ENCODE peak calls at places on chromosomes 11 and 22, in nine cellular contexts. One of them, this sample, is unnamed.
A peak's percentile ranks its signal among the peaks of the same experiment; 100 is the strongest.

GRCh38 chr11:61488651-61489291 is 19.8 kb upstream of the LRRC10B start:
- DNase-seq in lung: no peak
- DNase-seq in fibroblast of pulmonary artery: peak; percentile 34
- DNase-seq in heart right ventricle: peak; percentile 80
- DNase-seq in retinal pigment epithelial cell: peak; percentile 41
- DNase-seq in transverse colon: peak; percentile 77
- DNase-seq in gastrocnemius medialis: peak; percentile 31
- DNase-seq in astrocyte of the cerebellum: no peak
- DNase-seq in WERI-Rb-1: peak; percentile 83
- DNase-seq in this sample: peak; percentile 33

GRCh38 chr11:119185916-119186634 is 800 bp downstream of the NHERF4 start:
- DNase-seq in lung: no peak
- DNase-seq in fibroblast of pulmonary artery: no peak
- DNase-seq in heart right ventricle: no peak
- DNase-seq in retinal pigment epithelial cell: no peak
- DNase-seq in transverse colon: no peak
- DNase-seq in gastrocnemius medialis: no peak
- DNase-seq in astrocyte of the cerebellum: no peak
- DNase-seq in WERI-Rb-1: no peak
- DNase-seq in this sample: no peak

GRCh38 chr11:540583-541432 is 3.5 kb downstream of the LRRC56 start:
- DNase-seq in lung: no peak
- DNase-seq in fibroblast of pulmonary artery: no peak
- DNase-seq in heart right ventricle: peak; percentile 7
- DNase-seq in retinal pigment epithelial cell: no peak
- DNase-seq in transverse colon: no peak
- DNase-seq in gastrocnemius medialis: no peak
- DNase-seq in astrocyte of the cerebellum: no peak
- DNase-seq in WERI-Rb-1: no peak
- DNase-seq in this sample: no peak

GRCh38 chr11:108561535-108561991 is 32.0 kb downstream of the EXPH5 start:
- DNase-seq in lung: no peak
- DNase-seq in fibroblast of pulmonary artery: peak; percentile 32
- DNase-seq in heart right ventricle: no peak
- DNase-seq in retinal pigment epithelial cell: peak; percentile 73
- DNase-seq in transverse colon: no peak
- DNase-seq in gastrocnemius medialis: no peak
- DNase-seq in astrocyte of the cerebellum: peak; percentile 29
- DNase-seq in WERI-Rb-1: no peak
- DNase-seq in this sample: no peak

GRCh38 chr22:19038728-19039447 is 83.3 kb downstream of the DGCR2 start:
- DNase-seq in lung: no peak
- DNase-seq in fibroblast of pulmonary artery: no peak
- DNase-seq in heart right ventricle: no peak
- DNase-seq in retinal pigment epithelial cell: no peak
- DNase-seq in transverse colon: no peak
- DNase-seq in gastrocnemius medialis: no peak
- DNase-seq in astrocyte of the cerebellum: no peak
- DNase-seq in WERI-Rb-1: no peak
- DNase-seq in this sample: no peak

GRCh38 chr11:60377737-60378136 is 595 bp upstream of the MS4A7 start:
- DNase-seq in lung: peak; percentile 36
- DNase-seq in fibroblast of pulmonary artery: no peak
- DNase-seq in heart right ventricle: no peak
- DNase-seq in retinal pigment epithelial cell: no peak
- DNase-seq in transverse colon: peak; percentile 49
- DNase-seq in gastrocnemius medialis: peak; percentile 25
- DNase-seq in astrocyte of the cerebellum: no peak
- DNase-seq in WERI-Rb-1: no peak
- DNase-seq in this sample: no peak

GRCh38 chr11:2507945-2508749 is 63.3 kb downstream of the KCNQ1 start:
- DNase-seq in lung: peak; percentile 17
- DNase-seq in fibroblast of pulmonary artery: no peak
- DNase-seq in heart right ventricle: no peak
- DNase-seq in retinal pigment epithelial cell: no peak
- DNase-seq in transverse colon: peak; percentile 3
- DNase-seq in gastrocnemius medialis: no peak
- DNase-seq in astrocyte of the cerebellum: no peak
- DNase-seq in WERI-Rb-1: no peak
- DNase-seq in this sample: no peak

GRCh38 chr11:66293777-66294625 is 2.3 kb downstream of the TMEM151A start:
- DNase-seq in lung: no peak
- DNase-seq in fibroblast of pulmonary artery: no peak
- DNase-seq in heart right ventricle: no peak
- DNase-seq in retinal pigment epithelial cell: no peak
- DNase-seq in transverse colon: no peak
- DNase-seq in gastrocnemius medialis: no peak
- DNase-seq in astrocyte of the cerebellum: no peak
- DNase-seq in WERI-Rb-1: no peak
- DNase-seq in this sample: no peak

GRCh38 chr22:41487037-41487963 is 18.4 kb downstream of the ACO2 start:
- DNase-seq in lung: no peak
- DNase-seq in fibroblast of pulmonary artery: no peak
- DNase-seq in heart right ventricle: no peak
- DNase-seq in retinal pigment epithelial cell: peak; percentile 59
- DNase-seq in transverse colon: no peak
- DNase-seq in gastrocnemius medialis: peak; percentile 42
- DNase-seq in astrocyte of the cerebellum: no peak
- DNase-seq in WERI-Rb-1: peak; percentile 58
- DNase-seq in this sample: no peak

GRCh38 chr22:21970037-21970799 is 12.4 kb downstream of the TOP3B start:
- DNase-seq in lung: no peak
- DNase-seq in fibroblast of pulmonary artery: no peak
- DNase-seq in heart right ventricle: no peak
- DNase-seq in retinal pigment epithelial cell: no peak
- DNase-seq in transverse colon: no peak
- DNase-seq in gastrocnemius medialis: no peak
- DNase-seq in astrocyte of the cerebellum: no peak
- DNase-seq in WERI-Rb-1: no peak
- DNase-seq in this sample: no peak

GRCh38 chr11:60924110-60924905 is at the start of gene TMEM132A:
- DNase-seq in lung: peak; percentile 48
- DNase-seq in fibroblast of pulmonary artery: peak; percentile 72
- DNase-seq in heart right ventricle: peak; percentile 75
- DNase-seq in retinal pigment epithelial cell: no peak
- DNase-seq in transverse colon: peak; percentile 74
- DNase-seq in gastrocnemius medialis: no peak
- DNase-seq in astrocyte of the cerebellum: no peak
- DNase-seq in WERI-Rb-1: peak; percentile 90
- DNase-seq in this sample: no peak

GRCh38 chr11:117188620-117189081 is 10.1 kb downstream of the SIDT2 start:
- DNase-seq in lung: no peak
- DNase-seq in fibroblast of pulmonary artery: no peak
- DNase-seq in heart right ventricle: no peak
- DNase-seq in retinal pigment epithelial cell: no peak
- DNase-seq in transverse colon: no peak
- DNase-seq in gastrocnemius medialis: no peak
- DNase-seq in astrocyte of the cerebellum: no peak
- DNase-seq in WERI-Rb-1: no peak
- DNase-seq in this sample: no peak

GRCh38 chr11:100890779-100891178 is 203.7 kb downstream of the ARHGAP42 start:
- DNase-seq in lung: no peak
- DNase-seq in fibroblast of pulmonary artery: peak; percentile 78
- DNase-seq in heart right ventricle: no peak
- DNase-seq in retinal pigment epithelial cell: no peak
- DNase-seq in transverse colon: no peak
- DNase-seq in gastrocnemius medialis: no peak
- DNase-seq in astrocyte of the cerebellum: peak; percentile 99
- DNase-seq in WERI-Rb-1: no peak
- DNase-seq in this sample: peak; percentile 39

DNA sequence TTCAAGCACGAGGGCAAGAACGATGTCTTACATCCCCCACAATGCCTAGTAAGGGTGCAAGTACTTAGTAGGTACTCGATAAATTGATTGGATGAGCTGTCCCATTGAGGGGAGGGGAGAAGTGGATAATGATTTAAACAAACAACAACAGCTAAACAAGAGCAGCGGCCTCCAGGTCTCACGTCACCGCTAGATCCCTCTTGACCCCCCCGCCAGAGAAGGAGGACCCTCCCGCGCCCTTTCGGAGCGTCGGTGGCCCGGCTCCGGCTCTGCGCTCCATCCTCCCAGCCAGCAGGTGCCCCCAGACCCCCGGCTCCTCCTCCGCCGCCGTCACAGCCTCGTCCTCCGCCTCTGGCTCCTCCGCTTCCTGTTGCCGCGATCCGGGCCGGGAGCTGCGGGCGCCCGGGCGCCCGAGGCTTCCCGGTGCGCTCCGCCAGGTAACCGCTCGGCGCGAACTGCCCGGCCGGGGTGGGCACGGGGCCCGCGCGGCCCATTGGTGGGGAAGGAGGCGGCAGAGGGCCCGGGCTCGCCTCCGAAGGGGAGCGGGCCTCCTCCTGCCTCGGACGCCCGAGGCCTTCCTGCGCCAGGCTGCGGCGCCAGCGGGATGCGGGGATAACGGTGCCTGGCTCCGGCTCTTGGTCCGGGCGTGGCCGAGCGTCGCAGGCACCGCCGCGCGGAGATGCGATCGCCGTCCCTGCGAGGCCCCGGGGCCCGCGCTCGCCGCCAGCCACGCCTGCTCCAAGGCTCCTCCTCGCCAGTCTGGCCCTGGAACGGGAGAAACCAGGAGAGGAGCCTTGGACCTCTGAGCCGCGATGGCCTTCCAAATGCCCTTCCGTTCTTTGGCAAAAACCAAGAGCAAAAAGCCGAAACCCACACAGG is at the start of gene TLCD5:
- DNase-seq in lung: no peak
- DNase-seq in fibroblast of pulmonary artery: peak; percentile 67
- DNase-seq in heart right ventricle: peak; percentile 72
- DNase-seq in retinal pigment epithelial cell: no peak
- DNase-seq in transverse colon: peak; percentile 36
- DNase-seq in gastrocnemius medialis: no peak
- DNase-seq in astrocyte of the cerebellum: no peak
- DNase-seq in WERI-Rb-1: peak; percentile 90
- DNase-seq in this sample: no peak
- TF ChIP-seq CTCF in lung: no peak
- TF ChIP-seq CTCF in fibroblast of pulmonary artery: no peak
- TF ChIP-seq CTCF in heart right ventricle: no peak
- TF ChIP-seq CTCF in retinal pigment epithelial cell: peak; percentile 25
- TF ChIP-seq CTCF in transverse colon: no peak
- TF ChIP-seq CTCF in gastrocnemius medialis: no peak
- TF ChIP-seq CTCF in astrocyte of the cerebellum: no peak
- TF ChIP-seq CTCF in WERI-Rb-1: peak; percentile 18
- TF ChIP-seq CTCF in this sample: no peak

GRCh38 chr22:46649176-46650077 is 29.2 kb downstream of the GRAMD4 start:
- DNase-seq in lung: no peak
- DNase-seq in fibroblast of pulmonary artery: peak; percentile 81
- DNase-seq in heart right ventricle: peak; percentile 58
- DNase-seq in retinal pigment epithelial cell: no peak
- DNase-seq in transverse colon: no peak
- DNase-seq in gastrocnemius medialis: peak; percentile 67
- DNase-seq in astrocyte of the cerebellum: no peak
- DNase-seq in WERI-Rb-1: no peak
- DNase-seq in this sample: no peak
- H3K4me3 ChIP-seq in lung: no peak overlapping the region
- H3K4me3 ChIP-seq in fibroblast of pulmonary artery: no peak overlapping the region
- H3K4me3 ChIP-seq in heart right ventricle: no peak overlapping the region
- H3K4me3 ChIP-seq in retinal pigment epithelial cell: no peak overlapping the region
- H3K4me3 ChIP-seq in transverse colon: no peak overlapping the region
- H3K4me3 ChIP-seq in gastrocnemius medialis: peak overlapping the region; percentile 29
- H3K4me3 ChIP-seq in astrocyte of the cerebellum: no peak overlapping the region
- H3K4me3 ChIP-seq in WERI-Rb-1: no peak overlapping the region
- H3K4me3 ChIP-seq in this sample: no peak overlapping the region

GRCh38 chr11:55949330-55949729 is 13.1 kb upstream of the OR5I1 start:
- DNase-seq in lung: no peak
- DNase-seq in fibroblast of pulmonary artery: no peak
- DNase-seq in heart right ventricle: no peak
- DNase-seq in retinal pigment epithelial cell: no peak
- DNase-seq in transverse colon: no peak
- DNase-seq in gastrocnemius medialis: no peak
- DNase-seq in astrocyte of the cerebellum: no peak
- DNase-seq in WERI-Rb-1: no peak
- DNase-seq in this sample: no peak
- TF ChIP-seq CTCF in lung: no peak
- TF ChIP-seq CTCF in fibroblast of pulmonary artery: no peak
- TF ChIP-seq CTCF in heart right ventricle: no peak
- TF ChIP-seq CTCF in retinal pigment epithelial cell: no peak
- TF ChIP-seq CTCF in transverse colon: no peak
- TF ChIP-seq CTCF in gastrocnemius medialis: no peak
- TF ChIP-seq CTCF in astrocyte of the cerebellum: no peak
- TF ChIP-seq CTCF in WERI-Rb-1: no peak
- TF ChIP-seq CTCF in this sample: no peak

GRCh38 chr11:114291381-114291780 is 4.8 kb upstream of the NNMT start:
- DNase-seq in lung: no peak
- DNase-seq in fibroblast of pulmonary artery: peak; percentile 84
- DNase-seq in heart right ventricle: no peak
- DNase-seq in retinal pigment epithelial cell: no peak
- DNase-seq in transverse colon: no peak
- DNase-seq in gastrocnemius medialis: peak; percentile 52
- DNase-seq in astrocyte of the cerebellum: peak; percentile 75
- DNase-seq in WERI-Rb-1: no peak
- DNase-seq in this sample: no peak

GRCh38 chr11:114288139-114288538 is 8.1 kb upstream of the NNMT start:
- DNase-seq in lung: no peak
- DNase-seq in fibroblast of pulmonary artery: no peak
- DNase-seq in heart right ventricle: no peak
- DNase-seq in retinal pigment epithelial cell: no peak
- DNase-seq in transverse colon: no peak
- DNase-seq in gastrocnemius medialis: no peak
- DNase-seq in astrocyte of the cerebellum: no peak
- DNase-seq in WERI-Rb-1: no peak
- DNase-seq in this sample: no peak

GRCh38 chr11:114291847-114292680 is 4.1 kb upstream of the NNMT start:
- DNase-seq in lung: no peak
- DNase-seq in fibroblast of pulmonary artery: peak; percentile 93
- DNase-seq in heart right ventricle: no peak
- DNase-seq in retinal pigment epithelial cell: peak; percentile 26
- DNase-seq in transverse colon: no peak
- DNase-seq in gastrocnemius medialis: no peak
- DNase-seq in astrocyte of the cerebellum: peak; percentile 89
- DNase-seq in WERI-Rb-1: no peak
- DNase-seq in this sample: peak; percentile 90

GRCh38 chr11:114289779-114290178 is 6.4 kb upstream of the NNMT start:
- DNase-seq in lung: no peak
- DNase-seq in fibroblast of pulmonary artery: no peak
- DNase-seq in heart right ventricle: no peak
- DNase-seq in retinal pigment epithelial cell: no peak
- DNase-seq in transverse colon: no peak
- DNase-seq in gastrocnemius medialis: no peak
- DNase-seq in astrocyte of the cerebellum: no peak
- DNase-seq in WERI-Rb-1: no peak
- DNase-seq in this sample: no peak

DNA sequence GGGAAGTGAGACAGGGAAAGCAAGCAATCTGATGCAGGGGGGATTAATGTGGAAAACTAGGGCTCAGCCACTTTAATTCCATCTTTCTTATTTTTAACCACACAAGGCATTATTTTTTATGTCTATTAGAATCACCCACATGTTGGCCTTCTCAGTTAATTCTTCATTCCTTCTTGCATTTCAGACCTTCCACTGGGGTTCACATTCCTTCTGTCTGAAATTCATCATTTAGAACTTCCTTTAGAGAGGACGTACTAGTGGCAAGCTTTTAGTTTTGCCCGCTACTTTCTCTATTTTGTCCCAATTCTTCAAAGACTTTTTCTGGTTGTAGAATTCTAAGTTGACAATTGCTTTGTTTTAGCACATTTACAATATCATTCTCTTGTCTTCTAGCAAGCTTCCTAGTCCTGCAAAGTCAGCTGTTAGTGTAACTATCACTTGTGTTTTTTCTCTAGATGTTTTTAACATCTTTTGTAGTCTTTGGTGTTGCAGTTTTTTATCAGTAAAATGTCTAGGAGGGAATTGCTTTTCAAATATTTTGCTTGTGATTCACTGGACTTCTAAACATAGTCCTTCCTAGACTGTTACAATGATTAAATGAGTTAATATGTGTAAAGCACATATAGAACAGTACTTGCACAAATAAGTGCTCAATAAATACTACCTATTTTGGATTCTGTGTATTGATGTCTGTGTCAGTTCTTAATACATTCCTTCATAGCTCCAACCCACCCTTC is 5.5 kb upstream of the NNMT start:
- DNase-seq in lung: no peak
- DNase-seq in fibroblast of pulmonary artery: peak; percentile 43
- DNase-seq in heart right ventricle: no peak
- DNase-seq in retinal pigment epithelial cell: no peak
- DNase-seq in transverse colon: no peak
- DNase-seq in gastrocnemius medialis: no peak
- DNase-seq in astrocyte of the cerebellum: no peak
- DNase-seq in WERI-Rb-1: no peak
- DNase-seq in this sample: no peak
- H3K4me3 ChIP-seq in lung: no peak overlapping the region
- H3K4me3 ChIP-seq in fibroblast of pulmonary artery: no peak overlapping the region
- H3K4me3 ChIP-seq in heart right ventricle: no peak overlapping the region
- H3K4me3 ChIP-seq in retinal pigment epithelial cell: no peak overlapping the region
- H3K4me3 ChIP-seq in transverse colon: no peak overlapping the region
- H3K4me3 ChIP-seq in gastrocnemius medialis: no peak overlapping the region
- H3K4me3 ChIP-seq in astrocyte of the cerebellum: no peak overlapping the region
- H3K4me3 ChIP-seq in WERI-Rb-1: no peak overlapping the region
- H3K4me3 ChIP-seq in this sample: no peak overlapping the region